ENCODE peak calls at places on chromosomes 11 and 22, in seven cellular contexts. R is AG09309; K is stimulated activated naive CD4-positive, alpha-beta T cell treated with Interleukin-2 at 50 U/mL for 16 hours; I is activated CD8-positive, alpha-beta memory T cell treated with anti-CD3 and anti-CD28 coated beads for 1 hour; X is T-helper 9 cell; G is NCI-H345; S is activated naive CD4-positive, alpha-beta T cell. C is an unnamed sample.

GRCh38 chr11:44308923-44309482 is 936 bp downstream of the ALX4 start:
- DNase-seq in S (no peak), I (no peak), K (no peak), X (no peak), R (no peak), G (no peak), C (no peak)

GRCh38 chr11:6405837-6406236 is 13.1 kb downstream of the APBB1 start:
- DNase-seq in K (no peak), S (no peak), R (no peak), X (no peak), G (no peak), I (no peak), C (no peak)

GRCh38 chr11:116730241-116730561 is 42.6 kb downstream of the BUD13 start:
- DNase-seq in X (no peak), R (no peak), I (no peak), S (no peak), G (no peak), K (no peak), C (no peak)

GRCh38 chr11:83124631-83125424 is 32.1 kb upstream of the PCF11 start:
- DNase-seq in K (no peak), X (no peak), S (no peak), G (no peak), R (no peak), I (no peak), C (no peak)

GRCh38 chr11:24661313-24661712 is 164.5 kb downstream of the LUZP2 start:
- DNase-seq in G (no peak), S (no peak), X (no peak), K (no peak), I (no peak), R (no peak), C (no peak)

GRCh38 chr22:25375683-25376082 is 156.2 kb downstream of the CRYBB2 start:
- DNase-seq in G (no peak), I (no peak), R (no peak), S (no peak), K (no peak), X (no peak), C (no peak)

GRCh38 chr11:95108671-95109551 is 19.3 kb downstream of the ENDOD1 start:
- DNase-seq in X (no peak), I (no peak), K (no peak), G (no peak), S (no peak), R (no peak), C (peak)

GRCh38 chr22:17851754-17852153 is 77.5 kb upstream of the BID start:
- DNase-seq in R (no peak), K (no peak), X (no peak), I (no peak), G (no peak), S (no peak), C (no peak)

GRCh38 chr11:45259607-45260006 is 26.5 kb downstream of the SYT13 start:
- DNase-seq in S (no peak), G (no peak), X (no peak), I (no peak), R (no peak), K (no peak), C (peak)

GRCh38 chr11:119338318-119338890 is 2.3 kb downstream of the C1QTNF5 start:
- DNase-seq in R (no peak), K (peak), I (peak), G (peak), X (peak), S (no peak), C (peak)

GRCh38 chr11:33747969-33748368 is 11.7 kb upstream of the CD59 start:
- DNase-seq in X (no peak), R (no peak), S (no peak), K (no peak), I (no peak), G (no peak), C (no peak)

GRCh38 chr11:116312560-116313340 is 460.0 kb downstream of the BUD13 start:
- DNase-seq in G (peak), X (no peak), I (no peak), S (no peak), R (no peak), K (no peak), C (no peak)

GRCh38 chr11:82930734-82931133 is 29.2 kb downstream of the DDIAS start:
- DNase-seq in I (no peak), R (no peak), K (no peak), G (no peak), X (no peak), S (no peak), C (no peak)

GRCh38 chr22:48448821-48449220 is 1378.9 kb downstream of the BRD1 start:
- DNase-seq in G (no peak), K (no peak), I (no peak), X (no peak), S (no peak), R (no peak), C (no peak)

GRCh38 chr11:57440744-57441414 is 14.0 kb upstream of the SLC43A3 start:
- DNase-seq in K (no peak), X (no peak), G (no peak), R (no peak), S (no peak), I (no peak), C (no peak)

GRCh38 chr11:120924109-120924508 is 99.8 kb upstream of the TBCEL start:
- DNase-seq in I (no peak), K (no peak), S (no peak), R (no peak), G (no peak), X (no peak), C (no peak)

GRCh38 chr11:57100638-57101312 is 81.0 kb upstream of the LRRC55 start:
- DNase-seq in S (no peak), I (no peak), G (no peak), R (no peak), X (no peak), K (no peak), C (no peak)

GRCh38 chr11:66834943-66835342 is 8.3 kb upstream of the RCE1 start:
- DNase-seq in I (no peak), S (no peak), K (no peak), R (no peak), G (no peak), X (no peak), C (no peak)

GRCh38 chr22:44532466-44533025 is 34.5 kb upstream of the RTL6 start:
- DNase-seq in I (no peak), R (no peak), G (peak), K (no peak), X (no peak), S (no peak), C (no peak)

GRCh38 chr22:42863349-42863911 is 6.4 kb upstream of the ARFGAP3 start:
- DNase-seq in K (peak), X (no peak), G (no peak), I (no peak), R (peak), S (no peak), C (peak)

GRCh38 chr11:704799-705645 is 1.0 kb upstream of the EPS8L2 start:
- DNase-seq in G (no peak), S (no peak), I (no peak), X (no peak), K (no peak), R (no peak), C (no peak)

GRCh38 chr11:47917643-47918369 is 62.6 kb upstream of the PTPRJ start:
- DNase-seq in K (no peak), R (no peak), G (peak), S (no peak), I (no peak), X (no peak), C (peak)

GRCh38 chr22:23365961-23366360 is 185.7 kb downstream of the BCR start:
- DNase-seq in G (no peak), X (no peak), S (no peak), I (no peak), R (no peak), K (no peak), C (no peak)

GRCh38 chr11:101049123-101049522 is 80.5 kb downstream of the PGR start:
- DNase-seq in R (no peak), X (no peak), G (no peak), S (no peak), K (no peak), I (no peak), C (no peak)

GRCh38 chr11:120020486-120020885 is 117.4 kb downstream of the TRIM29 start:
- DNase-seq in R (no peak), X (no peak), S (no peak), G (no peak), I (no peak), K (no peak), C (no peak)

GRCh38 chr22:44440224-44441160 is 57.5 kb downstream of the RTL6 start:
- DNase-seq in R (no peak), S (no peak), K (no peak), I (no peak), X (no peak), G (no peak), C (no peak)

GRCh38 chr22:38208549-38209097 is 6.8 kb downstream of the MAFF start:
- DNase-seq in S (no peak), R (no peak), K (no peak), I (no peak), G (no peak), X (no peak), C (no peak)

GRCh38 chr11:77547047-77547836 is 42.5 kb upstream of the AQP11 start:
- DNase-seq in G (no peak), K (no peak), R (no peak), X (no peak), I (no peak), S (no peak), C (no peak)

GRCh38 chr11:115425243-115425642 is 79.0 kb downstream of the CADM1 start:
- DNase-seq in X (no peak), R (no peak), S (no peak), I (no peak), K (no peak), G (peak), C (no peak)

GRCh38 chr11:82903843-82904586 is 2.5 kb downstream of the DDIAS start:
- DNase-seq in S (no peak), K (no peak), R (no peak), I (no peak), X (no peak), G (no peak), C (no peak)

GRCh38 chr22:28892175-28892731 is 8.9 kb downstream of the ZNRF3 start:
- DNase-seq in G (no peak), I (no peak), X (no peak), K (no peak), R (no peak), S (no peak), C (no peak)

GRCh38 chr11:134652586-134653255 is 240.7 kb upstream of the B3GAT1 start:
- DNase-seq in K (no peak), X (no peak), R (no peak), I (no peak), S (no peak), G (no peak), C (no peak)